ENCODE peak calls at places on chromosomes 13 and 19, in four cellular contexts. T is C1 segment of cervical spinal cord, R is substantia nigra, H is HT1080. D is an unnamed sample.

GRCh38 chr13:113735750-113736149 is 23.3 kb upstream of the TMEM255B start:
- DNase-seq in T (no peak), R (no peak), H (no peak), D (no peak)

GRCh38 chr19:17654993-17655392 is 33.2 kb downstream of the UNC13A start:
- DNase-seq in T (no peak), R (no peak), H (no peak), D (peak)

GRCh38 chr13:99322297-99323103 is 15.3 kb upstream of the GPR183 start:
- DNase-seq in T (no peak), R (no peak), H (peak), D (peak)

GRCh38 chr13:102233566-102234208 is 168.2 kb downstream of the FGF14 start:
- DNase-seq in T (no peak), R (no peak), H (no peak), D (no peak)

GRCh38 chr13:51291341-51291740 is 48.1 kb upstream of the SERPINE3 start:
- DNase-seq in T (no peak), R (no peak), H (peak), D (peak)

GRCh38 chr13:53138369-53139036 is 109.9 kb downstream of the OLFM4 start:
- DNase-seq in T (no peak), R (no peak), H (no peak), D (no peak)

GRCh38 chr19:47713046-47714021 is at the start of gene EHD2:
- DNase-seq in T (no peak), R (peak), H (peak), D (no peak)

GRCh38 chr13:74061939-74062595 is 72.1 kb downstream of the KLF12 start:
- DNase-seq in T (no peak), R (no peak), H (peak), D (no peak)

GRCh38 chr13:98129059-98129741 is 13.7 kb upstream of the FARP1 start:
- DNase-seq in T (no peak), R (no peak), H (peak), D (peak)

GRCh38 chr13:23510979-23511735 is 59.1 kb upstream of the TNFRSF19 start:
- DNase-seq in T (no peak), R (no peak), H (peak), D (peak)

GRCh38 chr13:42405665-42406390 is 133.9 kb downstream of the AKAP11 start:
- DNase-seq in T (no peak), R (no peak), H (peak), D (peak)

GRCh38 chr19:17942582-17943283 is 9.9 kb downstream of the CCDC124 start:
- DNase-seq in T (no peak), R (no peak), H (no peak), D (no peak)

GRCh38 chr13:45615501-45616101 is at the start of gene ERICH6B:
- DNase-seq in T (peak), R (no peak), H (peak), D (no peak)

GRCh38 chr19:14073925-14074838 is 1.6 kb downstream of the MISP3 start:
- DNase-seq in T (peak), R (peak), H (no peak), D (peak)

GRCh38 chr19:47232422-47233211 is 1.6 kb upstream of the BBC3 start:
- DNase-seq in T (no peak), R (no peak), H (peak), D (peak)

GRCh38 chr19:16205205-16206045 is 7.7 kb downstream of the AP1M1 start:
- DNase-seq in T (no peak), R (no peak), H (no peak), D (no peak)

GRCh38 chr13:19864018-19864338 is 529 bp upstream of the ZMYM5 start:
- DNase-seq in T (peak), R (peak), H (no peak), D (no peak)